ENCODE peak calls at places on chromosomes 7 and 10, in five cellular contexts. One of them, this sample, is unnamed.

GRCh38 chr10:98125940-98126631 is 8.4 kb upstream of the R3HCC1L start:
- DNase-seq in esophagus muscularis mucosa: no peak
- DNase-seq in heart left ventricle: no peak
- DNase-seq in WTC11: no peak
- DNase-seq in A549: no peak
- DNase-seq in this sample: no peak

GRCh38 chr10:102540023-102540422 is 36.3 kb downstream of the SUFU start:
- DNase-seq in esophagus muscularis mucosa: no peak
- DNase-seq in heart left ventricle: no peak
- DNase-seq in WTC11: no peak
- DNase-seq in A549: peak; percentile 32
- DNase-seq in this sample: no peak

GRCh38 chr7:45146531-45147379 is 10.8 kb upstream of the RAMP3 start:
- DNase-seq in esophagus muscularis mucosa: no peak
- DNase-seq in heart left ventricle: no peak
- DNase-seq in WTC11: no peak
- DNase-seq in A549: no peak
- DNase-seq in this sample: no peak

GRCh38 chr10:23037561-23037960 is 57.8 kb upstream of the MSRB2 start:
- DNase-seq in esophagus muscularis mucosa: no peak
- DNase-seq in heart left ventricle: no peak
- DNase-seq in WTC11: no peak
- DNase-seq in A549: no peak
- DNase-seq in this sample: no peak

GRCh38 chr7:47938574-47939165 is 9.6 kb downstream of the PKD1L1 start:
- DNase-seq in esophagus muscularis mucosa: no peak
- DNase-seq in heart left ventricle: no peak
- DNase-seq in WTC11: no peak
- DNase-seq in A549: no peak
- DNase-seq in this sample: no peak

GRCh38 chr10:23001901-23002516 is 74.2 kb downstream of the ARMC3 start:
- DNase-seq in esophagus muscularis mucosa: no peak
- DNase-seq in heart left ventricle: no peak
- DNase-seq in WTC11: peak; percentile 56
- DNase-seq in A549: no peak
- DNase-seq in this sample: peak; percentile 73

GRCh38 chr7:111697771-111698170 is 135.5 kb upstream of the IMMP2L start:
- DNase-seq in esophagus muscularis mucosa: no peak
- DNase-seq in heart left ventricle: no peak
- DNase-seq in WTC11: no peak
- DNase-seq in A549: no peak
- DNase-seq in this sample: no peak

GRCh38 chr7:78601728-78602127 is 803.2 kb downstream of the PHTF2 start:
- DNase-seq in esophagus muscularis mucosa: no peak
- DNase-seq in heart left ventricle: no peak
- DNase-seq in WTC11: no peak
- DNase-seq in A549: no peak
- DNase-seq in this sample: no peak

GRCh38 chr7:32093415-32094408 is 23.5 kb upstream of the PDE1C start:
- DNase-seq in esophagus muscularis mucosa: peak; percentile 80
- DNase-seq in heart left ventricle: peak; percentile 28
- DNase-seq in WTC11: no peak
- DNase-seq in A549: no peak
- DNase-seq in this sample: no peak

GRCh38 chr10:12018438-12019342 is 23.9 kb downstream of the UPF2 start:
- DNase-seq in esophagus muscularis mucosa: no peak
- DNase-seq in heart left ventricle: no peak
- DNase-seq in WTC11: no peak
- DNase-seq in A549: no peak
- DNase-seq in this sample: no peak

GRCh38 chr10:60303778-60304177 is 85.9 kb downstream of the ANK3 start:
- DNase-seq in esophagus muscularis mucosa: no peak
- DNase-seq in heart left ventricle: no peak
- DNase-seq in WTC11: no peak
- DNase-seq in A549: no peak
- DNase-seq in this sample: no peak

GRCh38 chr7:125032943-125033342 is 103.3 kb upstream of the POT1 start:
- DNase-seq in esophagus muscularis mucosa: no peak
- DNase-seq in heart left ventricle: no peak
- DNase-seq in WTC11: no peak
- DNase-seq in A549: no peak
- DNase-seq in this sample: no peak

GRCh38 chr7:104848386-104848990 is 165.5 kb upstream of the KMT2E start:
- DNase-seq in esophagus muscularis mucosa: no peak
- DNase-seq in heart left ventricle: peak; percentile 27
- DNase-seq in WTC11: peak; percentile 84
- DNase-seq in A549: peak; percentile 49
- DNase-seq in this sample: peak; percentile 84

GRCh38 chr7:35342786-35343185 is 88.9 kb upstream of the TBX20 start:
- DNase-seq in esophagus muscularis mucosa: peak; percentile 79
- DNase-seq in heart left ventricle: no peak
- DNase-seq in WTC11: no peak
- DNase-seq in A549: no peak
- DNase-seq in this sample: no peak

GRCh38 chr7:98816206-98816605 is 53.6 kb downstream of the TMEM130 start:
- DNase-seq in esophagus muscularis mucosa: no peak
- DNase-seq in heart left ventricle: peak; percentile 66
- DNase-seq in WTC11: no peak
- DNase-seq in A549: no peak
- DNase-seq in this sample: no peak

GRCh38 chr10:21525367-21526183 is at the start of gene SKIDA1:
- DNase-seq in esophagus muscularis mucosa: no peak
- DNase-seq in heart left ventricle: peak; percentile 89
- DNase-seq in WTC11: peak; percentile 88
- DNase-seq in A549: peak; percentile 69
- DNase-seq in this sample: peak; percentile 88

GRCh38 chr7:84372155-84372621 is 177.6 kb upstream of the SEMA3A start:
- DNase-seq in esophagus muscularis mucosa: no peak
- DNase-seq in heart left ventricle: no peak
- DNase-seq in WTC11: no peak
- DNase-seq in A549: no peak
- DNase-seq in this sample: no peak

GRCh38 chr10:43970018-43970698 is 321.5 kb upstream of the ZNF32 start:
- DNase-seq in esophagus muscularis mucosa: peak; percentile 86
- DNase-seq in heart left ventricle: no peak
- DNase-seq in WTC11: no peak
- DNase-seq in A549: no peak
- DNase-seq in this sample: no peak

GRCh38 chr7:110591341-110591740 is 499.6 kb upstream of the LRRN3 start:
- DNase-seq in esophagus muscularis mucosa: no peak
- DNase-seq in heart left ventricle: no peak
- DNase-seq in WTC11: no peak
- DNase-seq in A549: no peak
- DNase-seq in this sample: no peak

DNA sequence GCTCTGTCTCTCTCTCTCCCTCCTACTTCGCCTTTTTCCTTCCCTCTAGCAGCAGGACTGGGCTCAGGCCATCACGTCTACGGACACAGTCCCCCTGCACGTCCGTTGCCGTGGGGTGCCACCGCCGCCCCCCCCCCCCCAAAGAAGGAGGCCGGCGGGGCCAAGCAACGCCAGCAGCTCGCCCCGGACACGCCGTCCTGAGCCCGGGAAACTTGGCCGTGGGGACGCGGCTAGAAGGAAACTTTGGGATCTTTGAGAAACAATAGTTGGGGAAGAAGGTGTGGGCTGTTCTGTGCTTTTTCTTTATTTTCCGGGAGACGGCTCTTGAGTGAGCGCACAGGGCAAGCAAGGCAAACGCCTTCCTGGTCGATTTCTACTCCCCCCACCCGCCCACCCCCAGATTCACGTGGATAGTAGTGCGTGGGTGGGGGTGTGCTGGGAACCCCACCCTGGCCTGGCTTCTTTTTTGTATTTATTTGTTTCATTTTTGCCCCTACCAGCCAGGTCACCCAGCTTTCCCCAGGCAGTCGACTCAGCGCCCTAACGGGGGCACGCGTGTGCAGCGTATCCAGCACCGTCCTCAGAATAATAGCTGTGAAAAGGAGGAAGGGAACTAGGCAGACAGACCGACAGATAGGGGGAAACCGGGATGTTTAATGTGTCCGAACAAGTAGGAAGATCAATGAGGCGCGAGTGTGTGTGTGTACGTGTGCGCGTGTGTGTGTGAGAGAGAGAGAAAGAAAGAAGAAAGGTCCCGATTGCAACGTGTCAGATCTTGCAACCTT is 1.4 kb downstream of the MXI1 start:
- DNase-seq in esophagus muscularis mucosa: peak; percentile 92
- DNase-seq in heart left ventricle: peak; percentile 49
- DNase-seq in WTC11: no peak
- DNase-seq in A549: peak; percentile 57
- DNase-seq in this sample: peak; percentile 28
- TF ChIP-seq CTCF in esophagus muscularis mucosa: peak; percentile 23
- TF ChIP-seq CTCF in heart left ventricle: no peak
- TF ChIP-seq CTCF in WTC11: no peak
- TF ChIP-seq CTCF in A549: peak; percentile 19
- TF ChIP-seq CTCF in this sample: no peak

GRCh38 chr7:18068745-18069144 is 41.1 kb upstream of the PRPS1L1 start:
- DNase-seq in esophagus muscularis mucosa: no peak
- DNase-seq in heart left ventricle: no peak
- DNase-seq in WTC11: no peak
- DNase-seq in A549: no peak
- DNase-seq in this sample: no peak

DNA sequence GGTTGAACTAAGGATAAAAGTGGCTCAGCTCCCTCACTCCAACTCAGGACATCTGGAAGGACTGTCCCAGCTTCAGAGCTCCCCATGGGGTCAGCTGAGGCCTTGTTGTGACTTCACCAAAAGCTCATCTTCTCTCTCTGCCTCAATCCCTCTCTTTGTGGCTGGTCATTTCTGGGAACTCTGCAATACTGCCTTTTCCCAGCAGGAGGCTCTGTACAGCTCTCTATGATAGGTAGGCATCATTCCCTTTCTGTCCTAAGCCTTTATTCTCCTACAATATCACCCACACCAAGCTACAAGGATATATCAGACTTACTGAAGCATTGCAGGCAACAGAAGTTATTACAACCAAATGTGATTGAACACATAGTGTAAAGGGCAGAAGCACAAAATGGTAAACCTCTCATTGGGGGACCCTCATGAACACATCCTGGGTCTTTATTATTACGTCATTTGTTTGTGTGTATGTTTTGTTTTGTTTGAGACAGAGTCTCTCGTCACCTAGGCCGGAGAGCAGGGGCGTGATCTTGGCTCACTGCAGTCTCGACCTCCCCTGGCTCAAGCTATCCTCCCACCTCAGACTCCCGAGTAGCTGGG is 36.7 kb upstream of the PRPS1L1 start:
- DNase-seq in esophagus muscularis mucosa: no peak
- DNase-seq in heart left ventricle: peak; percentile 18
- DNase-seq in WTC11: peak; percentile 71
- DNase-seq in A549: no peak
- DNase-seq in this sample: peak; percentile 48
- TF ChIP-seq CTCF in esophagus muscularis mucosa: peak; percentile 58
- TF ChIP-seq CTCF in heart left ventricle: peak; percentile 34
- TF ChIP-seq CTCF in WTC11: peak; percentile 41
- TF ChIP-seq CTCF in A549: peak; percentile 15
- TF ChIP-seq CTCF in this sample: peak; percentile 43

GRCh38 chr7:88090233-88090632 is 129.6 kb downstream of the SRI start:
- DNase-seq in esophagus muscularis mucosa: no peak
- DNase-seq in heart left ventricle: no peak
- DNase-seq in WTC11: no peak
- DNase-seq in A549: no peak
- DNase-seq in this sample: no peak

GRCh38 chr7:88092676-88092999 is 127.2 kb downstream of the SRI start:
- DNase-seq in esophagus muscularis mucosa: no peak
- DNase-seq in heart left ventricle: no peak
- DNase-seq in WTC11: no peak
- DNase-seq in A549: no peak
- DNase-seq in this sample: no peak

GRCh38 chr7:88090671-88091070 is 129.2 kb downstream of the SRI start:
- DNase-seq in esophagus muscularis mucosa: no peak
- DNase-seq in heart left ventricle: no peak
- DNase-seq in WTC11: no peak
- DNase-seq in A549: no peak
- DNase-seq in this sample: no peak

GRCh38 chr7:88091988-88092675 is 127.7 kb downstream of the SRI start:
- DNase-seq in esophagus muscularis mucosa: no peak
- DNase-seq in heart left ventricle: no peak
- DNase-seq in WTC11: no peak
- DNase-seq in A549: no peak
- DNase-seq in this sample: no peak

DNA sequence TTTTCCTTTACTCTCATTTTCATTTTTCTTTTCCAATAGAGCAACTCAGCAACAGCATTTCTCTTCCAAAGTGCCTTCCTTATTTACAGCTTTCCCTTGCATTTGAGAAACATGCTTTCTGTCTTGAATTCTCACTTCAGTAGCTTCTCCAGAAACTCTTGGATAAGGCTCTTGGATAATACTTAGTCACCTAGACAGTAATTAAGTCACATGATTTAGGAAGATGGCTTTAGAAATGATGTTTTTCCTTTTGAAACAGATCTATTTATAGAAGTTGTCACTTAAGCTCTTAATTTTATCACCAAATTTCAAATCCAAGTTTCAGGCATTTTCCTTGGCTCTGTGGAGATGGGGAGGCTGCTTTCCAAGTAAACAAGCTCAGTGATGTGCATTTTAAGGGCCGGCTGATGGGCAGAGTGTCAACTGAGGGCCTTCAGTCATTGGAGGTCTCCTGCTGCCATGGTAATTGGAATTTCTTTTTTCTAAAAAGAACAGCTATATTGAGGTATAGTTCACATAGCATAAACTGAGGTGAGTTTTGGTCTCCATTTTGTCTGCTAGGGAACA is 130.3 kb downstream of the SRI start:
- DNase-seq in esophagus muscularis mucosa: no peak
- DNase-seq in heart left ventricle: no peak
- DNase-seq in WTC11: no peak
- DNase-seq in A549: no peak
- DNase-seq in this sample: no peak
- TF ChIP-seq CTCF in esophagus muscularis mucosa: no peak
- TF ChIP-seq CTCF in heart left ventricle: no peak
- TF ChIP-seq CTCF in WTC11: no peak
- TF ChIP-seq CTCF in A549: no peak
- TF ChIP-seq CTCF in this sample: no peak

DNA sequence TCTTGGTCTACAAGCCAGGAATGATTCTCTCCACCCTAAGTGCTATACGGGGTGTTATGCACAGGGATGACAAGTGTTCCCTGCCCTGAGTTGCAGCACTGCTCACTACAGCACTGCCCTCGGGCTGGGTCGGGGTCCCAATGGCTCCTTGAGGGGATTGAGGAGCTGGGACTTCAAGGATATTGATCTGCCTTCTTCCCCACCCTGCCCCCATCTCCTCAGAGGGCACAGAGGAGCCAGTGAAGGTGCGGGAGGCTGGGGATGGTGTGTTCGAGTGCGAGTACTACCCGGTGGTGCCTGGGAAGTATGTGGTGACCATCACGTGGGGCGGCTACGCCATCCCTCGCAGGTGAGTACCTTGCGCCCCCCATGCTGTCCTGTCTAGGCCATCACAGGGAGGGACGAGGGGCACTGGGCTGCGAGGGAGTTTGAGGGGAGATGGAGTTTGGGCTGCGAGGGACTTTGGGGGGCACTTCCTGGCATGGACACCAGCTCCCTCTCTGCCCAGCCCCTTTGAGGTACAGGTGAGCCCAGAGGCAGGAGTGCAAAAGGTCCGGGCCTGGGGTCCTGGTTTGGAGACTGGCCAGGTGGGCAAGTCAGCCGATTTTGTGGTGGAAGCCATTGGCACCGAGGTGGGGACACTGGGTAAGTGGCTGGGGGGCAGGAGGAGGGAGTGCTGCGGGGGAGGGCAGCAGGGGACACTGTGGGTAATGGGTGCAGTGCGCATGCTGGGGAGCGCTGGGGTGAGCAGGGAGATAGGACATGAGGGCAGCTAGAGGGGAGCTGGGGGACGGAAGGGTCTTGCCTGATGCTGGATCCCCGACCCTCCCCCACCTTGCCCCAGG is 10.3 kb downstream of the FLNC start:
- DNase-seq in esophagus muscularis mucosa: no peak
- DNase-seq in heart left ventricle: no peak
- DNase-seq in WTC11: no peak
- DNase-seq in A549: no peak
- DNase-seq in this sample: no peak
- TF ChIP-seq CTCF in esophagus muscularis mucosa: no peak
- TF ChIP-seq CTCF in heart left ventricle: no peak
- TF ChIP-seq CTCF in WTC11: no peak
- TF ChIP-seq CTCF in A549: no peak
- TF ChIP-seq CTCF in this sample: no peak